ENCODE peak calls at places on chromosomes 3 and 15, in eight cellular contexts. G is putamen; E is NCI-H2029; N is NT2/D1; W is AG04450; I is heart right ventricle; K is anterior cingulate cortex; O is activated CD4-positive, alpha-beta memory T cell treated with anti-CD3 and anti-CD28 coated beads for 36 hours. V is an unnamed sample.

GRCh38 chr3:187519428-187519890 is 150.7 kb downstream of the SST start:
- DNase-seq in G (no peak), E (no peak), N (peak), W (no peak), I (no peak), K (no peak), O (no peak), V (no peak)

GRCh38 chr15:60854858-60855568 is 374.1 kb downstream of the RORA start:
- DNase-seq in G (no peak), E (no peak), N (no peak), W (no peak), I (no peak), K (no peak), O (peak), V (no peak)

GRCh38 chr3:15428539-15428938 is 1.1 kb downstream of the EAF1 start:
- DNase-seq in G (no peak), E (no peak), N (no peak), W (no peak), I (no peak), K (no peak), O (peak), V (no peak)

GRCh38 chr15:26651909-26652308 is 121.0 kb downstream of the GABRB3 start:
- DNase-seq in G (no peak), E (no peak), N (peak), W (no peak), I (no peak), K (no peak), O (no peak), V (no peak)

GRCh38 chr3:191094057-191094456 is 105.0 kb upstream of the OSTN start:
- DNase-seq in G (no peak), E (no peak), N (no peak), W (peak), I (no peak), K (no peak), O (no peak), V (no peak)

GRCh38 chr15:43209059-43209824 is 11.6 kb downstream of the EPB42 start:
- DNase-seq in G (no peak), E (no peak), N (no peak), W (no peak), I (no peak), K (no peak), O (no peak), V (no peak)

GRCh38 chr3:138114988-138115971 is at the start of gene DZIP1L:
- DNase-seq in G (no peak), E (no peak), N (peak), W (peak), I (peak), K (peak), O (peak), V (peak)

GRCh38 chr3:69893274-69893673 is 106.3 kb upstream of the SAMMSON start:
- DNase-seq in G (no peak), E (no peak), N (peak), W (no peak), I (no peak), K (no peak), O (no peak), V (no peak)

GRCh38 chr15:50767332-50767861 is 1.9 kb upstream of the SPPL2A start:
- DNase-seq in G (no peak), E (no peak), N (no peak), W (no peak), I (peak), K (no peak), O (peak), V (no peak)

GRCh38 chr3:40598338-40598737 is 73.6 kb downstream of the ZNF621 start:
- DNase-seq in G (no peak), E (no peak), N (no peak), W (no peak), I (no peak), K (no peak), O (no peak), V (no peak)

GRCh38 chr3:196251918-196252317 is 35.6 kb downstream of the SLC51A start:
- DNase-seq in G (no peak), E (no peak), N (no peak), W (no peak), I (no peak), K (no peak), O (no peak), V (no peak)

GRCh38 chr3:183298708-183299153 is 45.7 kb downstream of the B3GNT5 start:
- DNase-seq in G (peak), E (no peak), N (no peak), W (peak), I (peak), K (peak), O (no peak), V (peak)

GRCh38 chr3:184553385-184553784 is 8.2 kb upstream of the EPHB3 start:
- DNase-seq in G (peak), E (no peak), N (no peak), W (no peak), I (no peak), K (peak), O (no peak), V (no peak)

GRCh38 chr15:45377630-45378148 is 655 bp downstream of the GATM start:
- DNase-seq in G (peak), E (no peak), N (no peak), W (no peak), I (peak), K (peak), O (no peak), V (peak)

GRCh38 chr3:122858373-122858772 is 63.5 kb downstream of the SLC49A4 start:
- DNase-seq in G (no peak), E (no peak), N (no peak), W (no peak), I (no peak), K (no peak), O (no peak), V (no peak)

GRCh38 chr3:155441506-155441905 is 148.0 kb upstream of the STRIT1 start:
- DNase-seq in G (no peak), E (no peak), N (no peak), W (no peak), I (no peak), K (no peak), O (no peak), V (no peak)

GRCh38 chr3:138188013-138188352 is 882 bp downstream of the ARMC8 start:
- DNase-seq in G (no peak), E (no peak), N (peak), W (no peak), I (no peak), K (no peak), O (no peak), V (peak)

GRCh38 chr3:37594873-37595783 is 266.6 kb upstream of the CTDSPL start:
- DNase-seq in G (no peak), E (peak), N (no peak), W (no peak), I (no peak), K (no peak), O (no peak), V (no peak)

GRCh38 chr15:41876007-41876406 is 17.8 kb downstream of the SPTBN5 start:
- DNase-seq in G (no peak), E (no peak), N (no peak), W (no peak), I (no peak), K (no peak), O (no peak), V (no peak)

GRCh38 chr3:150829408-150829807 is 66.4 kb upstream of the SIAH2 start:
- DNase-seq in G (no peak), E (no peak), N (no peak), W (no peak), I (no peak), K (no peak), O (no peak), V (no peak)

GRCh38 chr3:115523467-115523866 is 99.8 kb upstream of the GAP43 start:
- DNase-seq in G (no peak), E (no peak), N (no peak), W (no peak), I (peak), K (no peak), O (no peak), V (no peak)

GRCh38 chr3:154730221-154730620 is 300.2 kb upstream of the GPR149 start:
- DNase-seq in G (peak), E (peak), N (no peak), W (no peak), I (no peak), K (no peak), O (no peak), V (no peak)

GRCh38 chr3:160012108-160012507 is 23.5 kb downstream of the IL12A start:
- DNase-seq in G (no peak), E (no peak), N (no peak), W (no peak), I (no peak), K (no peak), O (no peak), V (no peak)

GRCh38 chr15:58755350-58755749 is 5.8 kb upstream of the ADAM10 start:
- DNase-seq in G (no peak), E (no peak), N (no peak), W (no peak), I (no peak), K (no peak), O (no peak), V (no peak)

GRCh38 chr3:123899300-123899865 is 15.3 kb upstream of the MYLK start:
- DNase-seq in G (no peak), E (no peak), N (no peak), W (no peak), I (no peak), K (no peak), O (no peak), V (no peak)

GRCh38 chr15:28456476-28457395 is 76.0 kb downstream of the GOLGA8G start:
- DNase-seq in G (no peak), E (no peak), N (no peak), W (no peak), I (no peak), K (no peak), O (no peak), V (no peak)

GRCh38 chr3:170714151-170714550 is 128.3 kb upstream of the SLC7A14 start:
- DNase-seq in G (no peak), E (no peak), N (no peak), W (no peak), I (no peak), K (no peak), O (no peak), V (no peak)

GRCh38 chr3:53495518-53496501 is 1.4 kb downstream of the CACNA1D start:
- DNase-seq in G (no peak), E (no peak), N (no peak), W (no peak), I (no peak), K (no peak), O (peak), V (no peak)

GRCh38 chr3:150216041-150216811 is 191.9 kb upstream of the TSC22D2 start:
- DNase-seq in G (no peak), E (no peak), N (peak), W (no peak), I (peak), K (no peak), O (no peak), V (no peak)

GRCh38 chr3:14393440-14394111 is 8.8 kb upstream of the SLC6A6 start:
- DNase-seq in G (no peak), E (no peak), N (no peak), W (no peak), I (no peak), K (no peak), O (no peak), V (no peak)

GRCh38 chr3:38579146-38579545 is 70.3 kb downstream of the SCN5A start:
- DNase-seq in G (no peak), E (peak), N (no peak), W (no peak), I (peak), K (no peak), O (no peak), V (no peak)

GRCh38 chr3:150970665-150971327 is 1.7 kb downstream of the CLRN1 start:
- DNase-seq in G (peak), E (no peak), N (peak), W (peak), I (no peak), K (no peak), O (no peak), V (no peak)

GRCh38 chr3:16490062-16490641 is 23.3 kb downstream of the RFTN1 start:
- DNase-seq in G (no peak), E (peak), N (no peak), W (no peak), I (no peak), K (no peak), O (no peak), V (no peak)

GRCh38 chr3:31232049-31233040 is 300.4 kb upstream of the STT3B start:
- DNase-seq in G (no peak), E (no peak), N (no peak), W (no peak), I (peak), K (no peak), O (no peak), V (no peak)

GRCh38 chr15:101187820-101188516 is 63.9 kb downstream of the CHSY1 start:
- DNase-seq in G (no peak), E (no peak), N (no peak), W (peak), I (peak), K (no peak), O (no peak), V (no peak)

V was measured in uterus.